ENCODE peak calls at places on chromosome 21, in four cellular contexts. L is HepG2, Z is K562, X is GM12878. R is an unnamed sample.

GRCh38 chr21:20254964-20255363 is 743.2 kb upstream of the NCAM2 start:
- DNase-seq in X (no peak), Z (no peak), L (no peak), R (no peak)

GRCh38 chr21:31354604-31355443 is 10.8 kb upstream of the TIAM1 start:
- DNase-seq in L (no peak), Z (no peak), X (peak), R (no peak)

GRCh38 chr21:15771311-15771710 is 41.5 kb downstream of the USP25 start:
- DNase-seq in Z (no peak), X (no peak), L (no peak), R (no peak)

GRCh38 chr21:26732442-26733221 is 112.6 kb downstream of the ADAMTS1 start:
- DNase-seq in L (peak), X (no peak), Z (no peak), R (peak)

GRCh38 chr21:19340954-19341353 is 937.4 kb upstream of the TMPRSS15 start:
- DNase-seq in Z (no peak), L (no peak), X (no peak), R (no peak)

GRCh38 chr21:35027558-35028450 is 21.3 kb downstream of the RUNX1 start:
- DNase-seq in Z (no peak), X (no peak), L (no peak), R (no peak)

GRCh38 chr21:37368536-37369279 is 2.1 kb downstream of the DYRK1A start:
- DNase-seq in Z (no peak), X (no peak), L (no peak), R (no peak)

GRCh38 chr21:37811711-37812110 is 104.5 kb downstream of the KCNJ6 start:
- DNase-seq in L (no peak), Z (no peak), X (no peak), R (no peak)

GRCh38 chr21:38671716-38672115 is 134.0 kb upstream of the ETS2 start:
- DNase-seq in Z (no peak), L (no peak), X (no peak), R (no peak)

GRCh38 chr21:41425954-41426655 is at the start of gene MX1:
- DNase-seq in L (peak), X (peak), Z (no peak), R (no peak)
- TF ChIP-seq TARDBP in L (no peak), X (peak), Z (no peak), R (no peak)

GRCh38 chr21:42597487-42598158 is 55.8 kb upstream of the PDE9A start:
- DNase-seq in Z (no peak), L (no peak), X (peak), R (no peak)
- TF ChIP-seq TARDBP in Z (no peak), L (no peak), X (no peak), R (no peak)

GRCh38 chr21:45108034-45108790 is 33.8 kb downstream of the ADARB1 start:
- DNase-seq in X (no peak), L (no peak), Z (no peak), R (no peak)

GRCh38 chr21:45108808-45109800 is 34.7 kb downstream of the ADARB1 start:
- DNase-seq in Z (no peak), L (no peak), X (no peak), R (no peak)

GRCh38 chr21:45110873-45111624 is 36.7 kb downstream of the ADARB1 start:
- DNase-seq in L (no peak), Z (peak), X (no peak), R (no peak)

GRCh38 chr21:45111703-45112102 is 37.3 kb downstream of the ADARB1 start:
- DNase-seq in L (no peak), X (no peak), Z (no peak), R (no peak)

GRCh38 chr21:45109831-45110492 is 35.6 kb downstream of the ADARB1 start:
- DNase-seq in X (peak), Z (peak), L (no peak), R (no peak)
- TF ChIP-seq TARDBP in X (no peak), Z (no peak), L (no peak), R (no peak)

GRCh38 chr21:33443174-33443573 is 36.6 kb downstream of the TMEM50B start:
- DNase-seq in L (no peak), X (no peak), Z (no peak), R (no peak)

GRCh38 chr21:33437140-33437539 is 33.9 kb downstream of the IFNGR2 start:
- DNase-seq in Z (no peak), X (no peak), L (no peak), R (no peak)

GRCh38 chr21:33444499-33444898 is 35.3 kb downstream of the TMEM50B start:
- DNase-seq in L (no peak), X (no peak), Z (no peak), R (no peak)

DNA sequence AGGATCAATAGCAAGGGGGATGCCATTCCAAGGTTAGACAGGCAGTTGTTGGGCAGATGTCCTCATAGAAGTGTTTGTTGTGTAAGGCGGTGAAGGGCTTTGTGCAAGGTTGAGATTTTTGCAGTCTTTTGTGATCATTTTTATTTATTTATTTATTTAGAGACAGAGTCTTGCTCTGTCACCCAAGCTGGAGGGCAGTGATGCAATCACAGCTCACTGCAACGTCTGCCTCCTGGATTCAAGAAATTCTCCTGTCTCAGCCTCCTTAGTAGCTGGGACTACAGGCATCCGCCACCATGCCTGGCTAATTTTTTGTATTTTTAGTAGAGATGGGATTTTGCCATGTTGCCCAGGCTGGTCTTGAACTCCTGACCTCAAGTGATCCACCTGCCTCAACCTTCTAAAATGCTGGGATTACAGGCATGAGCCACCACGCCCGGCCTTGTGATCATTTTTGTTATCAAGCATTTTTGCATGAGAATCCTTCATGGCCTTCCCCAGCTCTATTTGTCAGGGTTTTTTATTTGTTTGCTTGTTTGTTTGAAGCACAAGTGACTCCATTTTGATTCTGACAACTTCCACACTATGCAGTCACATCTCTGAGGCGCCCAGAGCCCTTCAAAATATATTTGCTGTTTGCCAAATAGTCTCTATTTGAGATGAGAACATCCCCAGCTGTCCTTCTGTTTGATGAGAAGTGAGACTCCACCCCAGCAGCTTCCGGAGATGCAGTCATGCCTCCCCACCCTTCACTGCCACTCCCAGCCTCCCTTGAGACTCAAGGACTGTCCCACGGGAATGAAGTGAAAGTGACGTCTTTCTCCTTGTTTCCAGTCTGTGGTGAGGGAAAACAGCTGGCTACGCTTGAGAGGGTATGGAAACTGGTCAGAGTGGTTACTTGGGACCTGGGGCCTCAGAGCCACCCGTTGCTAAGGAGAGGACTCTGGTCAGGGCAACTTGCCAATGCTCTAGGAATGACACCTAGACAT is 38.0 kb downstream of the TMEM50B start:
- DNase-seq in Z (no peak), X (peak), L (no peak), R (no peak)
- TF ChIP-seq TARDBP in Z (no peak), X (peak), L (no peak), R (no peak)

DNA sequence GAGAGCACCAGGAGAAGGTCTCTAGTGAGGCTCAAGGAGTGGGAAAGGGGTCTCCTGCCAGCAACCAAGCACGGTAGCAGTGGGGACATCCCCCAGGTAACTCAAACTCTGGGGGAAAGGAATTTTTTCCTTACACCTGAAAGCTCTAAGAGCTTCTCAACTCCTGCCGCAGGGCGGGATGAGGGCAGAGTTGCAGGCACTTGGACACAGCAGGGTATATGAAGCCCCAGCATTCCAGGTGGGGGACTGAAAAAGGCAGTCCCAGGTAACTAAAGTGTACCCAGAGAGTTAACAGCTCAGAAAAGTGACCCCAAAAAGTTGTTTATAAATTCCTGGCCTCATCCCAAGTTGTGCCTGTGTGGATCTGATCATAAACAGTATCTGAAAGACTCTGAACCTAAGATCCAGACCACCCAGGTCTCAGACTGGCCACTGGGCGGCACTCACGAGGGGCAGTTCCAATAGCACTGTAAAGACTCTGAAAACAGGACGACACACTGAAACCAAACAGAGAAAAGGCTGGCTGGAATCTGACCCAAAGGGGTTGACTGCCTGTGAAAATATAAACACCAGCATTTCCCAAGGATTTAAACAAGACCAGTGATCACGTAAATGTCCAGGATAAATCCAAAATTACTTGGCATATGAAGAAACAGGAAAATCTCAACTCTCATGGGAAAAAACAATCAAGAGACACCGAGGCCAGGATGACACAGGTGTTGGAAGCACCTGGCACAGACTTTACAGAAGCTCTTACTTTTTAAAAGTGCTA is 47.5 kb downstream of the HSF2BP start:
- DNase-seq in L (peak), X (no peak), Z (peak), R (peak)
- TF ChIP-seq TARDBP in L (no peak), X (no peak), Z (no peak), R (no peak)

GRCh38 chr21:45047257-45047656 is 27.1 kb upstream of the ADARB1 start:
- DNase-seq in X (no peak), Z (no peak), L (no peak), R (no peak)
- TF ChIP-seq TARDBP in X (no peak), Z (no peak), L (no peak), R (no peak)

GRCh38 chr21:33360281-33360680 is 35.5 kb downstream of the IFNAR1 start:
- DNase-seq in L (no peak), X (no peak), Z (no peak), R (no peak)
- TF ChIP-seq TARDBP in L (no peak), X (no peak), Z (no peak), R (no peak)

DNA sequence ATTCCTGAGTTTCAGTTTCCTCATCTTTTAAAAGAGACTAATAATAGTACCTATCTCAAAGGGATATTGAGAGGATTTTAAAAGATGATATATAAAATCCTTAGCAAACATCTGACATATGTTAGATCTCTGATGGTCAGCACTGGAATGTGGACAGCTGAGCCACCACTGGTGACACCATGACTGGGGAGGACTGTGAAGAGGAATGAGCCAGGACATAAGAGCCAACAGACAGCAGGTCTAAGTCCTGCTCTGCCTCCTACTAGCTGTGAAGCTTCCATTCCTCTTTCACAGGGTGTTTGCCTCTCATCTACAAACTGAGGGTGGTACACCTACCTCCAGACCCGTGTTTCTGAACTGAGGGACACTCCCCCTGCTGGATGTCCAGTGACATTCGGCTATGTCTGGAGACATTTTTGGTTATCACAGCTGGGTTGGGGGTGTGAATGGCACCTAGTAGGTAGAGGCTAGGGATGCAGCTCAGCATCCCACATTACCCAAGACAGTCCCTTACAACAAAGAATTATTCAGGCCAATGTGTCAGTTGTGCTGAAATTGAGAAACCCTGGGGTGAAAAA is 109.1 kb upstream of the OLIG2 start:
- DNase-seq in L (peak), Z (peak), X (no peak), R (peak)
- TF ChIP-seq TARDBP in L (no peak), Z (no peak), X (no peak), R (no peak)

DNA sequence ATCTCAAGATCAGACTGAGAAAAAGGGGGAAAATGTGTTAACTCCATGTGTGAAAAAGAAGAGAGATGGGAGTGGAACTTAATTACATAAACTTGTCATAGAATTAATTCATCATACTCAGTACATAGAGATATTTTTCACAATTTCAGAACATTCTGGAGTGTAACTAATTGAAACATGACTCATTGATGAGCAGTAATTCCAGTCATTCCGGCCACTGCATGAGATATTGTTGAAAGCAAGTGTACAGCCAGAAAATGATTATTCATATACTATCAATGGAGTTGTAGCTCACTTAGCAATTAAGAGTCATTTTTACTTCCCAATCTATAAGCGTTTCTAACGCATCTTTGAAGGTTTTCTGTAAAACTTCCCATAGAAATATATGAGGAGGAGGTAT is 739.3 kb downstream of the LTN1 start:
- DNase-seq in X (no peak), L (no peak), Z (no peak), R (no peak)
- TF ChIP-seq TARDBP in X (no peak), L (no peak), Z (no peak), R (no peak)

R was measured in HEK293T.